ENCODE peak calls at places on chromosomes 1 and 21, in seven cellular contexts. H, F, R, V, M, Y and A are unnamed samples.

GRCh38 chr1:184891440-184891839 is 82.9 kb downstream of the NIBAN1 start:
- DNase-seq in Y (no peak), V (no peak), M (no peak), H (no peak), R (no peak), F (no peak), A (no peak)

GRCh38 chr1:156420209-156421061 is 51.4 kb downstream of the RHBG start:
- DNase-seq in F (no peak), V (no peak), Y (no peak), H (no peak), R (no peak), M (peak; percentile 33), A (no peak)

GRCh38 chr1:63794927-63795326 is 21.1 kb downstream of the ROR1 start:
- DNase-seq in Y (no peak), H (no peak), R (no peak), V (no peak), M (peak; percentile 49), F (peak; percentile 63), A (no peak)

GRCh38 chr1:155207578-155208405 is at the start of gene THBS3:
- DNase-seq in H (peak; percentile 54), M (peak; percentile 60), Y (no peak), F (no peak), R (no peak), V (peak; percentile 63), A (peak; percentile 42)

GRCh38 chr1:178868700-178869099 is 2.2 kb downstream of the ANGPTL1 start:
- DNase-seq in M (peak; percentile 54), V (no peak), F (no peak), R (no peak), Y (no peak), H (no peak), A (no peak)

GRCh38 chr1:2972879-2973575 is 48.2 kb upstream of the ACTRT2 start:
- DNase-seq in Y (no peak), H (no peak), M (no peak), V (peak; percentile 55), R (no peak), F (no peak), A (peak; percentile 6)

GRCh38 chr1:119112244-119112643 is 28.2 kb downstream of the WARS2 start:
- DNase-seq in F (no peak), H (no peak), Y (no peak), M (no peak), R (no peak), V (no peak), A (no peak)

GRCh38 chr1:3072178-3072947 is 3.4 kb downstream of the PRDM16 start:
- DNase-seq in R (no peak), M (no peak), F (peak; percentile 28), V (peak; percentile 63), Y (no peak), H (no peak), A (no peak)

GRCh38 chr1:174274452-174274851 is 115.1 kb downstream of the RABGAP1L start:
- DNase-seq in Y (no peak), M (no peak), V (no peak), R (no peak), F (no peak), H (no peak), A (no peak)

GRCh38 chr1:8667869-8668595 is 149.4 kb downstream of the RERE start:
- DNase-seq in F (no peak), V (no peak), H (no peak), Y (no peak), M (peak; percentile 24), R (no peak), A (no peak)

GRCh38 chr21:39527664-39528381 is 76.1 kb downstream of the SH3BGR start:
- DNase-seq in V (no peak), M (peak; percentile 3), Y (no peak), H (no peak), R (no peak), F (no peak), A (no peak)

GRCh38 chr21:25735895-25736597 is 1.3 kb downstream of the GABPA start:
- DNase-seq in H (no peak), F (no peak), R (no peak), Y (no peak), M (peak; percentile 49), V (no peak), A (no peak)

GRCh38 chr1:46485564-46486431 is 3.8 kb upstream of the DMBX1 start:
- DNase-seq in F (no peak), V (no peak), R (no peak), Y (no peak), M (no peak), H (no peak), A (no peak)

GRCh38 chr1:38123356-38123755 is 76.8 kb upstream of the POU3F1 start:
- DNase-seq in Y (no peak), R (no peak), F (no peak), M (peak; percentile 74), V (no peak), H (no peak), A (no peak)

GRCh38 chr1:210244746-210245367 is 12.3 kb downstream of the SERTAD4 start:
- DNase-seq in Y (no peak), F (no peak), M (peak; percentile 75), H (no peak), R (no peak), V (no peak), A (no peak)

GRCh38 chr1:36956570-36956969 is 77.7 kb downstream of the GRIK3 start:
- DNase-seq in Y (no peak), V (no peak), M (no peak), H (no peak), F (no peak), R (no peak), A (no peak)

GRCh38 chr1:38558476-38559179 is 300.9 kb downstream of the RRAGC start:
- DNase-seq in M (no peak), R (no peak), V (no peak), H (no peak), F (no peak), Y (peak; percentile 35), A (no peak)

GRCh38 chr1:92366045-92366405 is 67.2 kb downstream of the RPAP2 start:
- DNase-seq in F (no peak), H (no peak), V (no peak), M (no peak), Y (no peak), R (no peak), A (no peak)

GRCh38 chr1:37437058-37437457 is 37.3 kb upstream of the ZC3H12A start:
- DNase-seq in V (no peak), Y (no peak), H (no peak), R (no peak), M (no peak), F (no peak), A (no peak)

GRCh38 chr1:85824066-85824835 is 116.0 kb upstream of the ZNHIT6 start:
- DNase-seq in H (no peak), M (no peak), F (no peak), Y (no peak), R (no peak), V (no peak), A (no peak)

GRCh38 chr1:207822602-207823451 is 71.0 kb downstream of the CD46 start:
- DNase-seq in R (peak; percentile 97), F (peak; percentile 85), H (peak; percentile 91), V (peak; percentile 79), M (peak; percentile 53), Y (peak; percentile 90), A (peak; percentile 97)

GRCh38 chr1:231626951-231627614 is 493 bp downstream of the DISC1 start:
- DNase-seq in V (peak; percentile 83), M (peak; percentile 50), F (peak; percentile 71), H (peak; percentile 48), Y (peak; percentile 61), R (peak; percentile 26), A (peak; percentile 51)

GRCh38 chr1:165143437-165144065 is 213.0 kb downstream of the LMX1A start:
- DNase-seq in H (no peak), V (no peak), R (no peak), Y (no peak), F (no peak), M (peak; percentile 18), A (peak; percentile 43)

GRCh38 chr1:20496241-20496661 is 10.2 kb upstream of the CAMK2N1 start:
- DNase-seq in F (no peak), V (no peak), R (no peak), H (no peak), Y (no peak), M (peak; percentile 72), A (no peak)

GRCh38 chr1:232329103-232329788 is 300.7 kb downstream of the SIPA1L2 start:
- DNase-seq in Y (no peak), M (no peak), H (no peak), V (no peak), F (no peak), R (no peak), A (no peak)

GRCh38 chr1:116999596-116999995 is 2.0 kb upstream of the CD101 start:
- DNase-seq in M (no peak), F (no peak), Y (no peak), R (no peak), H (no peak), V (no peak), A (no peak)

GRCh38 chr1:25569599-25570458 is 26.4 kb downstream of the LDLRAP1 start:
- DNase-seq in H (no peak), V (no peak), R (no peak), M (peak; percentile 31), Y (no peak), F (no peak), A (no peak)

GRCh38 chr1:181043025-181043880 is 9.5 kb downstream of the MR1 start:
- DNase-seq in Y (no peak), V (no peak), H (no peak), R (no peak), M (peak; percentile 30), F (peak; percentile 75), A (no peak)
- H3K27ac ChIP-seq in Y (no peak overlapping the region), V (no peak overlapping the region), H (no peak overlapping the region), R (peak overlapping the region; percentile 40), M (no peak overlapping the region), F (peak overlapping the region; percentile 73), A (no peak overlapping the region)

GRCh38 chr1:94992161-94992560 is 65.3 kb upstream of the CNN3 start:
- DNase-seq in F (no peak), R (no peak), Y (no peak), M (no peak), H (no peak), V (no peak), A (no peak)
- H3K27ac ChIP-seq in F (no peak overlapping the region), R (no peak overlapping the region), Y (no peak overlapping the region), M (no peak overlapping the region), H (no peak overlapping the region), V (no peak overlapping the region), A (no peak overlapping the region)

GRCh38 chr21:38325216-38325615 is 68.4 kb downstream of the KCNJ15 start:
- DNase-seq in Y (no peak), R (no peak), F (no peak), M (no peak), V (no peak), H (no peak), A (no peak)
- H3K27ac ChIP-seq in Y (no peak overlapping the region), R (no peak overlapping the region), F (no peak overlapping the region), M (peak overlapping the region; percentile 93), V (no peak overlapping the region), H (no peak overlapping the region), A (no peak overlapping the region)

GRCh38 chr1:112296908-112297307 is 99.1 kb upstream of the CTTNBP2NL start:
- DNase-seq in R (no peak), F (no peak), V (no peak), H (no peak), M (no peak), Y (no peak), A (no peak)

GRCh38 chr1:112298558-112298957 is 97.5 kb upstream of the CTTNBP2NL start:
- DNase-seq in Y (peak; percentile 19), R (peak; percentile 19), V (no peak), H (no peak), M (peak; percentile 68), F (peak; percentile 62), A (peak; percentile 41)

DNA sequence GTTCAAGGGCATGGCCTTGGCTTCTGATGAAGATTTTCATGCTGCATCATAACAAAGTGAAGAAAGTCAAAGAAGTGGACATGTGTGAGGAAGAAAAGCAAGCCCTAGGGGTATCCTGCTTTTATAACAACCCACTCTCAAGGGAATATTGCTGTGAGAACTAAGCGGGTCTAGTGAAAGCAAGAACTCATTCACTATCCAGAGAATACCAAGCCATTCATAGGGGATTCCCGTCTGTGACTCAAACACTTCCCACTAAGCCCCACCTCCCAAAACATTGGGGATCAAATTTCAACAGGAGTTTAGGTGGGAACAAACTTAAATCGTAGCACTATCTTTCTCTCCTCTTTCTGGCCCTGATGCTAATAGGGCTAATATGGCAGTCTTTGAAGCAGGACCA is 98.5 kb upstream of the CTTNBP2NL start:
- DNase-seq in V (no peak), M (peak; percentile 8), R (no peak), H (no peak), F (no peak), Y (no peak), A (no peak)
- H3K27ac ChIP-seq in V (no peak overlapping the region), M (no peak overlapping the region), R (no peak overlapping the region), H (no peak overlapping the region), F (no peak overlapping the region), Y (no peak overlapping the region), A (no peak overlapping the region)